ENCODE peak calls at places on chromosomes 1 and 21, in five cellular contexts. D, U, I, O and P are unnamed samples.

GRCh38 chr1:57474097-57474750 is 50.4 kb upstream of the DAB1 start:
- DNase-seq in D (no peak), U (no peak), I (peak; percentile 42), O (no peak), P (peak; percentile 71)

GRCh38 chr1:181190362-181191035 is 102.0 kb downstream of the IER5 start:
- DNase-seq in O (no peak), U (no peak), I (no peak), D (no peak), P (no peak)

GRCh38 chr1:46202975-46203737 is at the start of gene LURAP1:
- DNase-seq in U (no peak), D (peak; percentile 74), O (peak; percentile 70), I (peak; percentile 70), P (no peak)

GRCh38 chr1:24688621-24689195 is 45.6 kb downstream of the SRRM1 start:
- DNase-seq in O (peak; percentile 64), U (no peak), I (peak; percentile 62), D (peak; percentile 79), P (no peak)

GRCh38 chr21:46191257-46191685 is 7.0 kb upstream of the SPATC1L start:
- DNase-seq in U (no peak), I (peak; percentile 47), O (peak; percentile 81), D (peak; percentile 71), P (no peak)

GRCh38 chr21:37463083-37463780 is 96.7 kb downstream of the DYRK1A start:
- DNase-seq in D (no peak), U (no peak), I (peak; percentile 66), O (peak; percentile 23), P (no peak)

GRCh38 chr1:44294588-44295007 is 60.5 kb downstream of the ERI3 start:
- DNase-seq in D (peak; percentile 77), U (peak; percentile 46), O (peak; percentile 73), I (no peak), P (no peak)

GRCh38 chr1:33446590-33446989 is 15.7 kb upstream of the PHC2 start:
- DNase-seq in I (no peak), O (no peak), U (no peak), D (no peak), P (no peak)

GRCh38 chr1:99005142-99005491 is 456 bp upstream of the PLPPR5 start:
- DNase-seq in U (no peak), D (no peak), I (no peak), O (no peak), P (no peak)

GRCh38 chr21:45286671-45287437 is 841 bp downstream of the POFUT2 start:
- DNase-seq in O (no peak), U (no peak), D (peak; percentile 53), I (no peak), P (no peak)

GRCh38 chr1:214638474-214638807 is 35.4 kb downstream of the CENPF start:
- DNase-seq in D (no peak), I (no peak), O (no peak), U (no peak), P (no peak)

GRCh38 chr1:201149400-201149799 is 4.9 kb downstream of the TMEM9 start:
- DNase-seq in O (no peak), I (no peak), U (no peak), D (no peak), P (no peak)

GRCh38 chr1:207885129-207886032 is 25.5 kb downstream of the CD34 start:
- DNase-seq in U (peak; percentile 39), O (peak; percentile 74), D (peak; percentile 90), I (peak; percentile 46), P (peak; percentile 18)

GRCh38 chr1:201461193-201461657 is 7.8 kb downstream of the PHLDA3 start:
- DNase-seq in O (peak; percentile 96), U (peak; percentile 93), D (peak; percentile 75), I (peak; percentile 99), P (peak; percentile 98)

GRCh38 chr1:107559881-107560280 is 405.1 kb downstream of the VAV3 start:
- DNase-seq in I (peak; percentile 66), O (no peak), U (no peak), D (no peak), P (no peak)

GRCh38 chr1:17212009-17212408 is 7.1 kb downstream of the PADI1 start:
- DNase-seq in O (no peak), U (no peak), I (no peak), D (peak; percentile 26), P (no peak)

GRCh38 chr21:28805885-28806284 is 186.8 kb downstream of the LTN1 start:
- DNase-seq in O (peak; percentile 85), U (peak; percentile 84), D (no peak), I (no peak), P (no peak)

GRCh38 chr1:227883073-227883520 is 64.6 kb downstream of the WNT9A start:
- DNase-seq in O (no peak), U (no peak), D (peak; percentile 34), I (no peak), P (no peak)

GRCh38 chr1:229887043-229887822 is 179.8 kb upstream of the GALNT2 start:
- DNase-seq in O (no peak), D (no peak), U (no peak), I (peak; percentile 97), P (no peak)

GRCh38 chr1:111484391-111484790 is 10.6 kb downstream of the C1orf162 start:
- DNase-seq in O (no peak), U (no peak), D (no peak), I (no peak), P (no peak)

GRCh38 chr1:153544453-153545066 is 1.0 kb downstream of the S100A4 start:
- DNase-seq in O (no peak), U (no peak), D (no peak), I (no peak), P (no peak)

GRCh38 chr1:208917719-208918118 is 665.8 kb upstream of the CAMK1G start:
- DNase-seq in O (no peak), U (no peak), D (no peak), I (peak; percentile 78), P (no peak)

GRCh38 chr1:163983097-163983496 is 575.9 kb upstream of the PBX1 start:
- DNase-seq in O (no peak), I (no peak), D (no peak), U (no peak), P (no peak)

GRCh38 chr1:3284691-3285090 is 169.8 kb upstream of the ARHGEF16 start:
- DNase-seq in D (no peak), O (no peak), U (no peak), I (no peak), P (no peak)

GRCh38 chr1:195886000-195886399 is 722.2 kb downstream of the KCNT2 start:
- DNase-seq in O (no peak), U (no peak), I (no peak), D (no peak), P (no peak)

GRCh38 chr21:41953831-41954653 is at the start of gene C2CD2:
- DNase-seq in O (peak; percentile 81), D (peak; percentile 80), U (no peak), I (peak; percentile 50), P (no peak)

GRCh38 chr1:230702934-230703678 is 10.8 kb downstream of the AGT start:
- DNase-seq in I (no peak), U (no peak), D (no peak), O (no peak), P (no peak)

GRCh38 chr1:97603218-97603617 is 317.6 kb downstream of the DPYD start:
- DNase-seq in D (no peak), I (no peak), O (no peak), U (no peak), P (no peak)

GRCh38 chr1:245666412-245666811 is 511.6 kb downstream of the KIF26B start:
- DNase-seq in U (no peak), D (no peak), I (no peak), O (no peak), P (no peak)

GRCh38 chr1:231500666-231501065 is 27.8 kb upstream of the TSNAX start:
- DNase-seq in U (no peak), O (no peak), I (no peak), D (no peak), P (no peak)

GRCh38 chr1:204529371-204529895 is 13.2 kb downstream of the MDM4 start:
- DNase-seq in I (no peak), U (no peak), O (no peak), D (no peak), P (no peak)
- TF ChIP-seq CTCF in I (no peak), U (peak; percentile 9), O (no peak), D (no peak), P (peak; percentile 15)

GRCh38 chr1:112790920-112791722 is 76.0 kb upstream of the PPM1J start:
- DNase-seq in O (no peak), U (no peak), I (no peak), D (no peak), P (peak; percentile 25)
- H3K4me3 ChIP-seq in O (no peak overlapping the region), U (no peak overlapping the region), I (no peak overlapping the region), D (no peak overlapping the region), P (no peak overlapping the region)

GRCh38 chr1:55334140-55334539 is 119.0 kb upstream of the USP24 start:
- DNase-seq in O (no peak), D (no peak), U (no peak), I (no peak), P (no peak)

GRCh38 chr1:55334797-55335196 is 119.6 kb upstream of the USP24 start:
- DNase-seq in O (no peak), I (no peak), U (no peak), D (no peak), P (no peak)

GRCh38 chr1:55338448-55338820 is 123.3 kb upstream of the USP24 start:
- DNase-seq in D (no peak), O (no peak), U (no peak), I (peak; percentile 11), P (no peak)

GRCh38 chr1:55339681-55340080 is 124.5 kb upstream of the USP24 start:
- DNase-seq in O (no peak), I (no peak), D (no peak), U (no peak), P (no peak)

DNA sequence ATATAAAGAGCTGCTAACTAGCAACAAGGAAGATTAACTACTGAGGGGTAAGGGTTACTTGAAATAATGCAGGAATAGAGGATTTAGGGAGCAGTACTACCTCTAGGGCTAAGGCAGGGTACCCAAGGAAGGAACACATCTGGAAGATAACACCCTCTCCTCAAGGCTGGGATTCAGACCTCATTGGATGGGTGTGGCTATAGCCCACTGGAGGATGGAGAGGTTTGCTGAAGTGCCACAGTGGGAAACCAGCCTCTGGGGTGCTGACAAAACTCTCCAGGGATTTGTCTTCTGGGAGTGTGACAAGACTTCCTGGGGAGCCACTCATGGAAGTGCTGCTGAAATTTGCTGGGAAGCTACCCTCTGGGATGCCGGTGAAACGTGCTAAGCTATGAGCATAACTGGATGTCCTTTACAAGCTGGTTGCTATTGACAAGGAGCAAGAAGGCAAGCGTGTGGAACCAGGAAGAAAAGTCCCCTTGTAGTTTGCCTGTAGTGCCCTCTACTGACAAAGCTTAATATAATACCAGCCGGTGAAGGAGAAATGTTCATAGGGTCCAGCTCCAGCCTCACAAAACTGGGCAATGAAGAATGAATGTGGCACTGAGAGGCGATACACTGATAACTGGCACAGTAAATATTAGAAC is 122.8 kb upstream of the USP24 start:
- DNase-seq in D (no peak), O (peak; percentile 52), U (no peak), I (peak; percentile 54), P (peak; percentile 13)
- TF ChIP-seq CTCF in D (peak; percentile 31), O (peak; percentile 56), U (peak; percentile 65), I (peak; percentile 58), P (peak; percentile 59)

DNA sequence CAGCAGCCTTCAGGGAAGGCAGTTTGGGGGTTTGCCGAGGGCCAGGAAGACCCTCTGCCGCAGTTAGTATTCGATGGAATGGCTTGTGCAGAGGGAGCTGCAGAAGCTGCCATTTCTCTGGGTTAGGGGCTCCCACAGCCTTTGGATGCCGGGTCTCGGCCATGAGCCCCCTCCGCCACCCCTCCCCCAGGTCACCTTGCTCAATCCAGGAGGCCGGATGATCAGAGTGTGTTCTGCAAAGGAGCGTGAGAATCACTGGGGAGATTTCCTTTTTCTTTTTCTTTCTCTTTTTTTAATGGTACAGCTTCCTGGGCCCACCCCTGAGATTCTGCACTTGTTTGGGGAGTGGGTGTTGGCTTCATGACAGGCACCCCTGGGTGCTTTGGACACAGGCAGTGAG is 18.2 kb downstream of the TNFRSF1B start:
- DNase-seq in U (no peak), D (no peak), O (no peak), I (no peak), P (no peak)
- H3K4me3 ChIP-seq in U (no peak overlapping the region), D (peak overlapping the region; percentile 33), O (no peak overlapping the region), I (no peak overlapping the region), P (no peak overlapping the region)

GRCh38 chr1:19311931-19312781 is at the start of the genes AKR7A2 and SLC66A1:
- DNase-seq in U (peak; percentile 56), D (peak; percentile 97), I (peak; percentile 92), O (peak; percentile 91), P (peak; percentile 64)
- TF ChIP-seq CTCF in U (peak; percentile 14), D (peak; percentile 7), I (no peak), O (no peak), P (no peak)